ENCODE peak calls at places on chromosomes 12 and 14, in ten cellular contexts. A is testis, T is Peyer's patch, Q is fibroblast of lung, M is ovary, P is PC-9, S is BE2C, H is astrocyte, B is pancreas, D is upper lobe of right lung. C is an unnamed sample.
A peak's percentile ranks its signal among the peaks of the same experiment; 100 is the strongest.

GRCh38 chr14:54251356-54251755 is 145.5 kb upstream of the CDKN3 start:
- DNase-seq in S (no peak), T (no peak), H (peak; percentile 67), D (no peak), M (no peak), A (no peak), Q (no peak), B (no peak), P (no peak), C (no peak)

GRCh38 chr14:70976591-70976990 is 69.3 kb downstream of the PCNX1 start:
- DNase-seq in Q (no peak), P (no peak), A (no peak), H (no peak), T (no peak), D (no peak), M (no peak), B (no peak), S (no peak), C (no peak)

GRCh38 chr14:26175659-26176058 is 422.2 kb downstream of the NOVA1 start:
- DNase-seq in S (no peak), H (no peak), D (no peak), A (peak; percentile 16), M (no peak), Q (no peak), P (no peak), B (no peak), T (peak; percentile 32), C (no peak)

GRCh38 chr14:68696721-68697495 is 96.0 kb downstream of the ZFP36L1 start:
- DNase-seq in M (no peak), B (no peak), S (no peak), H (no peak), D (peak; percentile 10), T (no peak), Q (no peak), A (no peak), P (no peak), C (no peak)

GRCh38 chr12:125211464-125211863 is 146.2 kb downstream of the AACS start:
- DNase-seq in Q (no peak), S (no peak), D (no peak), H (no peak), M (no peak), T (no peak), B (no peak), P (no peak), A (no peak), C (no peak)

GRCh38 chr12:130280226-130280625 is 57.5 kb upstream of the PIWIL1 start:
- DNase-seq in D (no peak), S (no peak), B (no peak), M (no peak), T (no peak), P (no peak), A (no peak), H (no peak), Q (no peak), C (no peak)

GRCh38 chr14:91117960-91118359 is 4.1 kb downstream of the DGLUCY start:
- DNase-seq in Q (no peak), A (no peak), H (no peak), D (no peak), P (no peak), S (no peak), T (no peak), M (no peak), B (no peak), C (no peak)

GRCh38 chr12:57893460-57894353 is 47.2 kb upstream of the CTDSP2 start:
- DNase-seq in A (peak; percentile 93), B (peak; percentile 78), T (peak; percentile 79), D (peak; percentile 93), Q (peak; percentile 97), P (peak; percentile 53), S (peak; percentile 78), H (peak; percentile 81), M (peak; percentile 98), C (peak; percentile 93)

GRCh38 chr12:94710933-94711332 is 60.6 kb upstream of the TMCC3 start:
- DNase-seq in S (peak; percentile 39), Q (peak; percentile 13), M (no peak), D (no peak), H (no peak), T (no peak), A (peak; percentile 63), P (no peak), B (no peak), C (no peak)

DNA sequence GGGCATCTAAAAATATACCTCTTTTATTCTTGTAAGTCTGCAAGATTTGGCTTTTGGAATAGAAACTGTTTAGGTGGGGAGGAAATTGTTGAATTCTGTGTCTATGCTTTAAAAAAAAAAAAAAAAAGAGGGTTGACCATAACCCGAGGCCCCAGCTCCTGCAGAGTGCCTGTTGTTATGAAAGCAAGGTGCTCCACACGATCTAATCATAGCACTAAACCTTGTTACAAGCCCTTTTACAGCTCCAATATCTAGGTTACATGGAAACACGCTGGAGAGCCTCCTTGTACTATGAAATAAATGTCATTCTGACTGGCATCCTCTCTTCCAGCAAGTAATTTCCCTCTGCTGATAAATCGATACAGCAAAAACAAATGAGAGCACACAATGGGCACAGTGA is 303.1 kb upstream of the SOX5 start:
- DNase-seq in P (no peak), M (no peak), D (no peak), H (no peak), Q (no peak), B (no peak), S (no peak), T (no peak), A (no peak), C (no peak)
- H3K4me1 ChIP-seq in P (no peaks in the 10 kb centered on the region), M (no peaks in the 10 kb centered on the region), D (no peaks in the 10 kb centered on the region), H (no peaks in the 10 kb centered on the region), Q (no peaks in the 10 kb centered on the region), B (no peaks in the 10 kb centered on the region), S (no peaks in the 10 kb centered on the region), T (no peaks in the 10 kb centered on the region), A (no peaks in the 10 kb centered on the region), C (no peaks in the 10 kb centered on the region)

GRCh38 chr12:20527396-20528154 is 159.2 kb downstream of the PDE3A start:
- DNase-seq in S (no peak), T (no peak), A (no peak), B (no peak), H (peak; percentile 80), Q (peak; percentile 85), D (no peak), P (no peak), M (no peak), C (no peak)

GRCh38 chr12:20524113-20524512 is 155.8 kb downstream of the PDE3A start:
- DNase-seq in H (no peak), D (no peak), Q (no peak), M (no peak), B (no peak), P (no peak), T (no peak), A (no peak), S (no peak), C (no peak)

GRCh38 chr12:20523658-20524057 is 155.3 kb downstream of the PDE3A start:
- DNase-seq in M (no peak), Q (peak; percentile 49), P (no peak), A (no peak), S (no peak), T (no peak), D (no peak), H (peak; percentile 27), B (no peak), C (no peak)

GRCh38 chr12:20528208-20528607 is 159.9 kb downstream of the PDE3A start:
- DNase-seq in M (no peak), A (no peak), P (no peak), D (no peak), B (no peak), H (no peak), S (no peak), Q (no peak), T (no peak), C (no peak)

DNA sequence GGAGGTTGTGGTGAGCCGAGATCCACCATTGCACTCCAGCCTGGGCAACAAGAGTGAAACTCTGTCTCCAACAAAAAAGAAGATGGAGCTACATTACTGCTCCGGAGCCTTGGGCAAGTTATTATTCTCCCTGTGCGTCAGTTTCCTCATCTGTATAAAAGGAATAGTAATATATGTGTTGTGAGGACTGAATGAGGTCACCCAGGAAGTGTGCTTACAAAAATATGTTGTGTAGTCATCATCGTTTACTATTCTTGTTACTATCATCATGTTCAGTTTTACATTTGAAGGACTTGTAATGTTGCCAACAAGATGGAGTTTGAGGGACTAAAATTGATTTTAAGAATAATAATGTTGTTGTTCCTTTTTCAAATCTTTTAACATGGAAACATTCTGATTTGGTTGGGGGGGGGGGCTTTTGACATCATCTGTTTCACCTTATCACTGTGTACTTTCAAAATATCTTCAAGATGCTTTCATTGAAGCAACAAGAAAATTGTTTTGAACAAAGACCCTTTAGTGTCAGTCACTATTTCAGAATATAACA is 156.8 kb downstream of the PDE3A start:
- DNase-seq in A (no peak), D (no peak), S (no peak), H (peak; percentile 25), T (no peak), P (no peak), Q (no peak), M (no peak), B (no peak), C (no peak)
- TF ChIP-seq CTCF in A (no peak), D (no peak), S (no peak), H (no peak), T (no peak), P (no peak), Q (no peak), M (no peak), B (no peak), C (no peak)

DNA sequence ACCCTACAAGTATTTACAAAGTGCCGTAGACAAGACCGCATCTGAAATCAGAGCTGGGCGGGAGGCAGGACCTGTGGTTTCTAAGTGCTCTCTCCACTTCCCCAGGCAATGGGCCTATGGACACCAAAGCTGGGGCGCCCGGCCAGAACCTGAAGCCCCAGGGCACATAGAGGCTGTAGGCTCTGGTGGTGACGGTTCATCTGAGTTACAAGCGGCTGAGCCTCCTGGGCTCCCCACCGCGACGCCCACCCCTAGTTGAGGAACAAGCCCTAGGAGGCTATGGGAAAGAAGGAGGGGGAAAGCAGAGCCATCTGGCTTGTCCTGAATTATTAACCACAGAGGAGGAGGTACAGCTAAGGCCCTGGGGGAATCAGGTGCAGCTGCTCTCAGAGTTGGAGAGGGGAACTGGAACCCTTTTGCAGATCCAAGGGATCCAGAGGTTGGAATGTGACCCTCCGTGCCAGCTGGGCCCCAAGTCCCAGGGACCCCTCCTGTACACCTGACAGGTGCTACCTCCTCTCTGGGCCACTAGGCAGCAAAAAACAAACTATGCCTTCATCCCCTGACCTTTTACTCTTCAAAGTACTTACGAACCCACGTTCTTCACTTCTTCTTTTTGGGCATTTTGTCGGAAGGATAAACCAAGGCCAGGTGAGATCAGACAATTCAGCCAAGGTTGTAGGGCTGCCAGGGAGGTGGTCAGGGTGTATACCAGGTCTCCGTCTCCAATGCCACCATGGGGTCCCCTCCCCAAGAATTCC is 77.2 kb downstream of the ARL6IP4 start:
- DNase-seq in T (no peak), Q (no peak), A (no peak), P (peak; percentile 71), S (no peak), H (no peak), B (no peak), M (no peak), D (peak; percentile 81), C (no peak)
- H3K4me1 ChIP-seq in T (peaks cover 34% of the 10 kb centered on the region), Q (peaks cover 41% of the 10 kb centered on the region), A (peaks cover 39% of the 10 kb centered on the region), P (peaks cover 26% of the 10 kb centered on the region), S (peaks cover under 1% of the 10 kb centered on the region), H (peaks cover 8% of the 10 kb centered on the region), B (peaks cover 4% of the 10 kb centered on the region), M (peaks cover 38% of the 10 kb centered on the region), D (peaks cover 30% of the 10 kb centered on the region), C (peaks cover 69% of the 10 kb centered on the region)

GRCh38 chr12:23093488-23093887 is 468.5 kb downstream of the ETNK1 start:
- DNase-seq in H (peak; percentile 33), A (no peak), M (no peak), T (no peak), B (no peak), S (no peak), P (no peak), D (no peak), Q (peak; percentile 46), C (no peak)
- TF ChIP-seq CTCF in H (no peak), A (no peak), M (no peak), T (no peak), B (no peak), S (no peak), P (no peak), D (no peak), Q (no peak), C (no peak)

GRCh38 chr12:52232916-52233461 is at the start of gene KRT7:
- DNase-seq in S (no peak), B (peak; percentile 72), A (no peak), M (no peak), T (no peak), D (peak; percentile 93), P (peak; percentile 95), Q (no peak), H (no peak), C (no peak)
- H3K4me1 ChIP-seq in S (no peaks in the 10 kb centered on the region), B (peaks cover 44% of the 10 kb centered on the region), A (no peaks in the 10 kb centered on the region), M (peaks cover 7% of the 10 kb centered on the region), T (peaks cover 20% of the 10 kb centered on the region), D (peaks cover 8% of the 10 kb centered on the region), P (peaks cover 68% of the 10 kb centered on the region), Q (peaks cover 29% of the 10 kb centered on the region), H (peaks cover 53% of the 10 kb centered on the region), C (peaks cover 19% of the 10 kb centered on the region)

C was measured in heart right ventricle.